ENCODE peak calls at places on chromosomes 5 and 9, in six cellular contexts. Z, K, S, C, R and F are unnamed samples.

GRCh38 chr5:91293131-91293530 is 90.0 kb downstream of the ARRDC3 start:
- DNase-seq in Z (no peak), K (no peak), S (no peak), C (no peak), R (no peak), F (no peak)

GRCh38 chr9:133968428-133968827 is 23.7 kb downstream of the VAV2 start:
- DNase-seq in Z (no peak), K (no peak), S (no peak), C (no peak), R (no peak), F (no peak)

GRCh38 chr9:116238751-116239340 is 85.3 kb downstream of the PAPPA start:
- DNase-seq in Z (no peak), K (no peak), S (no peak), C (no peak), R (peak), F (no peak)

GRCh38 chr5:146940295-146940694 is 61.7 kb upstream of the PPP2R2B start:
- DNase-seq in Z (no peak), K (no peak), S (no peak), C (no peak), R (no peak), F (no peak)

GRCh38 chr9:77725820-77726219 is 77.7 kb upstream of the GNA14 start:
- DNase-seq in Z (no peak), K (no peak), S (no peak), C (no peak), R (no peak), F (no peak)

GRCh38 chr5:139903805-139904565 is 108.4 kb downstream of the PSD2 start:
- DNase-seq in Z (no peak), K (no peak), S (no peak), C (no peak), R (peak), F (no peak)

GRCh38 chr5:17243287-17244063 is 26.0 kb downstream of the BASP1 start:
- DNase-seq in Z (no peak), K (no peak), S (no peak), C (no peak), R (no peak), F (no peak)

GRCh38 chr5:1917830-1918487 is 35.2 kb upstream of the IRX4 start:
- DNase-seq in Z (no peak), K (no peak), S (no peak), C (peak), R (no peak), F (no peak)

GRCh38 chr9:121599872-121600585 is 51.4 kb upstream of the DAB2IP start:
- DNase-seq in Z (no peak), K (no peak), S (no peak), C (no peak), R (peak), F (no peak)

GRCh38 chr5:18745591-18745987 is 1111.3 kb downstream of the TAF11L14 start:
- DNase-seq in Z (peak), K (peak), S (no peak), C (no peak), R (no peak), F (no peak)

GRCh38 chr9:72305102-72305546 is 59.9 kb downstream of the ZFAND5 start:
- DNase-seq in Z (no peak), K (peak), S (peak), C (peak), R (peak), F (no peak)

GRCh38 chr5:16489322-16489791 is 23.8 kb upstream of the ZNF622 start:
- DNase-seq in Z (peak), K (no peak), S (no peak), C (no peak), R (peak), F (no peak)

GRCh38 chr9:81829201-81829882 is 98.9 kb upstream of the SPATA31D4 start:
- DNase-seq in Z (no peak), K (no peak), S (no peak), C (no peak), R (no peak), F (no peak)

GRCh38 chr9:81832571-81833285 is 95.5 kb upstream of the SPATA31D4 start:
- DNase-seq in Z (no peak), K (no peak), S (no peak), C (no peak), R (no peak), F (no peak)

GRCh38 chr9:81827616-81828296 is 100.5 kb upstream of the SPATA31D4 start:
- DNase-seq in Z (peak), K (no peak), S (no peak), C (no peak), R (no peak), F (no peak)

GRCh38 chr9:81833563-81834345 is 94.5 kb upstream of the SPATA31D4 start:
- DNase-seq in Z (no peak), K (no peak), S (no peak), C (no peak), R (peak), F (no peak)
- H3K27ac ChIP-seq in Z (no peak), K (no peak), S (no peak), C (no peak), R (no peak), F (no peak)

GRCh38 chr5:322942-323879 is 1.7 kb downstream of the AHRR start:
- DNase-seq in Z (no peak), K (no peak), S (no peak), C (no peak), R (peak), F (no peak)

GRCh38 chr5:320524-321232 is 836 bp upstream of the AHRR start:
- DNase-seq in Z (no peak), K (no peak), S (no peak), C (no peak), R (no peak), F (no peak)

GRCh38 chr5:321726-322251 is 275 bp downstream of the AHRR start:
- DNase-seq in Z (no peak), K (no peak), S (no peak), C (no peak), R (peak), F (no peak)

GRCh38 chr5:321233-321725 is at the start of gene AHRR:
- DNase-seq in Z (no peak), K (no peak), S (no peak), C (no peak), R (peak), F (no peak)

GRCh38 chr5:322281-322941 is 897 bp downstream of the AHRR start:
- DNase-seq in Z (no peak), K (no peak), S (no peak), C (no peak), R (peak), F (no peak)
- H3K27ac ChIP-seq in Z (no peak), K (no peak), S (no peak), C (no peak), R (peak), F (no peak)

GRCh38 chr5:14960120-14960462 is 88.5 kb upstream of the ANKH start:
- DNase-seq in Z (no peak), K (no peak), S (no peak), C (no peak), R (no peak), F (no peak)
- H3K27ac ChIP-seq in Z (no peak), K (no peak), S (no peak), C (no peak), R (no peak), F (no peak)

GRCh38 chr5:59791602-59792001 is 101.9 kb downstream of the PDE4D start:
- DNase-seq in Z (no peak), K (no peak), S (no peak), C (no peak), R (no peak), F (no peak)

GRCh38 chr5:59795141-59795540 is 98.4 kb downstream of the PDE4D start:
- DNase-seq in Z (no peak), K (no peak), S (no peak), C (no peak), R (no peak), F (no peak)

GRCh38 chr5:59791131-59791485 is 102.4 kb downstream of the PDE4D start:
- DNase-seq in Z (no peak), K (no peak), S (no peak), C (no peak), R (no peak), F (no peak)

GRCh38 chr5:59790399-59791130 is 103.0 kb downstream of the PDE4D start:
- DNase-seq in Z (peak), K (no peak), S (no peak), C (no peak), R (peak), F (no peak)

DNA sequence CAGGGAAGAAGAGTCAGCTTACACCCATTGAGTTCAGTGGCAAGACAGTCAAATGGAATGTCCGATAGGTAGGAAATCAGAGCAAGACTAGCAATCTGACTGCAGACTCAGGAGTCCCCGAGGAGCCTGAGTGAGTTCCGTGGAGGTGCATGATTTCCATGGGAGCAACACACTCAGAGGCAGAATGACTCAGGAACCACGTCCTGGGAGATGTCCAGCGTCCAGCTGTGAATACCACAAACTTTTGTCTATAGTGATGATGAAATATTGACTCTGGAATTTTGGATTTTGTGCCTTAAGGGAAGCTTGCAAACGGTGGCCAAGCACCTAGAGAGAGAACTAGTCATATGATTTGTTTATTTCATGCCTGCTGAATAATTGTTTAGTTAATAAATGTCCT is 100.5 kb downstream of the PDE4D start:
- DNase-seq in Z (no peak), K (no peak), S (no peak), C (no peak), R (peak), F (no peak)
- H3K27ac ChIP-seq in Z (no peak), K (no peak), S (no peak), C (no peak), R (peak), F (no peak)

DNA sequence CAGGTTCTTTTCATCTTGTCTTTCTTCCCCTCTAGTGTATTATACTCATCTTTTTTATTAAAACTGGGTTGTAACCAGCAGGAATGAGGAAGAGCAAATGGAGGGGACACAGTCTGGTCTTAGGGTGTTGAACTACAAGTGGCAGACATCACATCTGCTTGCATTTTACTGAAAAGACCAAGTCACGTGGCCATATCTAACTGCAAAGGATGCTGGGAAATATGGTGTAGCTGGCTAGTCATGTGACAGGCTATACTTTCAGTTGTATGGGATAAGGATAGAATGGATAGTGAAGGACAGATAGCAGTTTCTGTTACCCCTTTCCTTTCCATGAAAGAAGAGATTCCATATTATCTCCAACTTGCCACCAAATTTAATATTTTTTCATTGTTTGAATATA is 13.0 kb upstream of the FGD3 start:
- DNase-seq in Z (peak), K (no peak), S (no peak), C (no peak), R (no peak), F (no peak)
- H3K27ac ChIP-seq in Z (no peak), K (no peak), S (no peak), C (no peak), R (no peak), F (no peak)

GRCh38 chr5:56685503-56686217 is 129.7 kb upstream of the MAP3K1 start:
- DNase-seq in Z (peak), K (no peak), S (no peak), C (no peak), R (no peak), F (no peak)
- H3K27ac ChIP-seq in Z (peak), K (no peak), S (peak), C (no peak), R (no peak), F (no peak)

GRCh38 chr9:93996367-93996766 is 41.2 kb upstream of the BARX1 start:
- DNase-seq in Z (no peak), K (no peak), S (no peak), C (no peak), R (no peak), F (no peak)

GRCh38 chr9:93992830-93993229 is 37.7 kb upstream of the BARX1 start:
- DNase-seq in Z (no peak), K (no peak), S (no peak), C (no peak), R (no peak), F (no peak)

GRCh38 chr9:93996863-93997262 is 41.7 kb upstream of the BARX1 start:
- DNase-seq in Z (peak), K (no peak), S (no peak), C (no peak), R (no peak), F (no peak)

GRCh38 chr9:93990448-93990847 is 35.3 kb upstream of the BARX1 start:
- DNase-seq in Z (no peak), K (no peak), S (no peak), C (no peak), R (no peak), F (no peak)

GRCh38 chr9:93994132-93994531 is 39.0 kb upstream of the BARX1 start:
- DNase-seq in Z (no peak), K (no peak), S (no peak), C (no peak), R (no peak), F (no peak)
- H3K27ac ChIP-seq in Z (no peak), K (no peak), S (no peak), C (no peak), R (no peak), F (no peak)

DNA sequence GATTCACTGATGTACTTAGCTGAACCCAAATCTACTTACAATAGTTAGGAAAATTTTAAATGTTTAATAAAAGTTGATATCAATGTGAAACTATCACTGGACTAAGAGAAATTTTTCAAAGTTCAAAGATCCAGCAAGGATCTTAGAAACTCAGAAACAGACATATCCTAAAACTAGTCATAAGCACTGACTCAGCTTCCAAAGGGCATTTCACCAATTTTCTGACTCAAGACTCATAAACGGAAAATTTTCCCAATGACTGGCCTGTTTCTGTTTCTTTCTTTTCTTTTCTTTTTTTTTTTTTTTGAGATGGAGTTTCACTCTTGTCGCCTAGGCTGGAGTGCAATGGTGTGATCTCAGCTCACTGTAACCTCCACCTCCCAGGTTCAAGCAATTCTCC is 66.6 kb downstream of the CDC14B start:
- DNase-seq in Z (no peak), K (no peak), S (no peak), C (no peak), R (peak), F (no peak)
- H3K27ac ChIP-seq in Z (no peak), K (no peak), S (no peak), C (peak), R (peak), F (no peak)

GRCh38 chr5:81292130-81292529 is 9.3 kb upstream of the ZCCHC9 start:
- DNase-seq in Z (peak), K (no peak), S (no peak), C (no peak), R (no peak), F (no peak)

GRCh38 chr5:81301221-81302015 is at the start of gene ZCCHC9:
- DNase-seq in Z (peak), K (peak), S (peak), C (peak), R (peak), F (peak)

GRCh38 chr5:81302596-81302995 is 1.2 kb downstream of the ZCCHC9 start:
- DNase-seq in Z (no peak), K (no peak), S (no peak), C (no peak), R (peak), F (no peak)

DNA sequence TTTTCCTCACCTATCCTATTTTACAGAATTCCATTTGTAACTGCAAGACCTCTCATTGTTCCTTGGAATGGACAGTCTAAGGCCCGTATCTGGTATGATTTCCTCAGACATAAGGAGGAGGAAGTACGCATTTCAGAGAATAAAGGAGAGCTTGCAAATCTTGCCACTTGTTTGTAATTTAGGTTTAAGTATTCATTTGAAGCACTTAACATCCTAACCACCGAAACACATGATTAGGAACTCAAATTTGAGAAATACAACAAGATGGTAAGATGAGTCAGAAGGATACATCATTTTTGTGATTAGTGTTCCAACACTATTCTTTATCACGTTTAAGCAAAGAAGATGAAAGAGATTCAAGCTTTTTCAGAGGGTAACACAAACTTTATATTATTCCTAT is 3.9 kb upstream of the ZCCHC9 start:
- DNase-seq in Z (no peak), K (no peak), S (no peak), C (no peak), R (no peak), F (no peak)
- H3K27ac ChIP-seq in Z (no peak), K (no peak), S (no peak), C (no peak), R (no peak), F (no peak)

DNA sequence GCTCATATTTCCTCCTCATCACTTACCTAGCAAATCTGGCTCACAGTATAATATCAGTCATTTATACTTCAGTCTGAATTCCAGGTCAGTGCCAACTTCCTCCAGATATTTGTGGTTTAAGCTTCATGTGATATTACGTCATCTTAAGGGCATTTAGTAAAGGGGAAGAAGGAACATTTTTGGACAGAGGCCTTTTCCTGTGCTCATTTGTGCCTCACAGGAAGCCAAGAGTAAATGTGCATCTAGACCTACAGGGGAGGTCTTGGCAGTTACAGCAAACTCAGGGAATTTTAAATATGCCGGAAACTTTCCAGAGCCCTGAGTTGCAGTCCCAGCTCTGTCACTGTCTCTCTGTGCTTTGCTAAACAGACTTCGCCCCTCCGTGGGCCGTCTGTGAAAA is 12.3 kb upstream of the KCNIP1 start:
- DNase-seq in Z (no peak), K (peak), S (no peak), C (no peak), R (peak), F (no peak)
- H3K27ac ChIP-seq in Z (no peak), K (no peak), S (no peak), C (no peak), R (peak), F (no peak)